ENCODE peak calls at places on chromosomes 6 and 20, in four cellular contexts. Z, O, T and W are unnamed samples.
A peak's percentile ranks its signal among the peaks of the same experiment; 100 is the strongest.

GRCh38 chr6:33075568-33076405 is at the start of gene HLA-DPB1:
- DNase-seq in Z (no peak), O (no peak), T (no peak), W (no peak)

GRCh38 chr6:137430954-137431353 is 63.2 kb downstream of the OLIG3 start:
- DNase-seq in Z (no peak), O (no peak), T (no peak), W (no peak)

GRCh38 chr20:6407163-6407562 is 284.3 kb upstream of the FERMT1 start:
- DNase-seq in O (no peak), Z (no peak), T (no peak), W (no peak)

GRCh38 chr6:48826884-48827701 is 636.0 kb downstream of the MMUT start:
- DNase-seq in Z (no peak), T (no peak), O (peak; percentile 99), W (no peak)

GRCh38 chr20:47502801-47503239 is 1.1 kb downstream of the NCOA3 start:
- DNase-seq in T (no peak), O (no peak), Z (no peak), W (no peak)

GRCh38 chr20:58146761-58147160 is 81.7 kb downstream of the ANKRD60 start:
- DNase-seq in Z (no peak), O (no peak), T (no peak), W (no peak)

GRCh38 chr6:89819336-89820130 is at the start of gene MDN1:
- DNase-seq in T (peak; percentile 94), Z (peak; percentile 73), O (peak; percentile 64), W (peak; percentile 95)

GRCh38 chr6:3419624-3420272 is 37.1 kb downstream of the SLC22A23 start:
- DNase-seq in Z (no peak), T (no peak), O (no peak), W (no peak)

GRCh38 chr20:46350201-46350985 is 42.1 kb upstream of the CDH22 start:
- DNase-seq in Z (no peak), T (no peak), O (no peak), W (no peak)

GRCh38 chr6:106149472-106150069 is 63.4 kb downstream of the PRDM1 start:
- DNase-seq in Z (no peak), T (no peak), O (no peak), W (no peak)

GRCh38 chr6:88840806-88841539 is 122.4 kb downstream of the RNGTT start:
- DNase-seq in Z (no peak), T (no peak), O (no peak), W (no peak)

GRCh38 chr20:3728876-3729275 is 3.6 kb upstream of the HSPA12B start:
- DNase-seq in T (no peak), O (no peak), Z (no peak), W (no peak)

GRCh38 chr6:160767019-160767646 is 65.1 kb downstream of the PLG start:
- DNase-seq in Z (no peak), O (no peak), T (peak; percentile 56), W (peak; percentile 38)

GRCh38 chr20:49853640-49854039 is 41.0 kb downstream of the SLC9A8 start:
- DNase-seq in O (no peak), T (no peak), Z (no peak), W (no peak)

GRCh38 chr20:23393999-23394775 is 27.1 kb downstream of the NAPB start:
- DNase-seq in O (no peak), T (no peak), Z (no peak), W (no peak)

GRCh38 chr20:4109307-4109564 is 93.9 kb upstream of the RNF24 start:
- DNase-seq in T (no peak), O (no peak), Z (no peak), W (no peak)

GRCh38 chr6:147507162-147508072 is 1.1 kb upstream of the SAMD5 start:
- DNase-seq in O (no peak), Z (no peak), T (peak; percentile 52), W (no peak)

GRCh38 chr6:100153656-100154055 is 159.6 kb upstream of the MCHR2 start:
- DNase-seq in Z (no peak), O (no peak), T (no peak), W (no peak)

GRCh38 chr20:59749293-59749680 is 144.9 kb downstream of the PHACTR3 start:
- DNase-seq in Z (no peak), O (no peak), T (no peak), W (no peak)

GRCh38 chr6:139654888-139655782 is 280.7 kb upstream of the CITED2 start:
- DNase-seq in O (no peak), T (no peak), Z (no peak), W (no peak)

GRCh38 chr6:44078795-44079671 is 48.2 kb downstream of the MRPL14 start:
- DNase-seq in T (no peak), O (no peak), Z (peak; percentile 45), W (no peak)

GRCh38 chr6:146110990-146111389 is 82.1 kb downstream of the GRM1 start:
- DNase-seq in T (no peak), O (no peak), Z (no peak), W (no peak)